ENCODE peak calls at places on chromosomes 5 and 9, in six cellular contexts. E is naive thymus-derived CD8-positive, alpha-beta T cell; C is activated naive CD4-positive, alpha-beta T cell; H is WERI-Rb-1; U is GM13976; A is COR-L47. T is an unnamed sample.

GRCh38 chr5:176530406-176530982 is 6.7 kb downstream of the RNF44 start:
- DNase-seq in E (no peak), C (no peak), H (no peak), U (no peak), A (no peak), T (no peak)

GRCh38 chr9:106575903-106576755 is 286.8 kb upstream of the ZNF462 start:
- DNase-seq in E (no peak), C (no peak), H (no peak), U (no peak), A (no peak), T (no peak)

GRCh38 chr5:137629646-137630045 is 106.2 kb downstream of the KLHL3 start:
- DNase-seq in E (peak; percentile 39), C (no peak), H (no peak), U (peak; percentile 82), A (peak; percentile 31), T (no peak)

GRCh38 chr9:22683393-22684075 is 236.9 kb downstream of the DMRTA1 start:
- DNase-seq in E (no peak), C (no peak), H (no peak), U (no peak), A (peak; percentile 83), T (no peak)

GRCh38 chr5:95273956-95274520 is 10.9 kb downstream of the MCTP1 start:
- DNase-seq in E (no peak), C (no peak), H (no peak), U (no peak), A (no peak), T (no peak)

GRCh38 chr9:136726118-136726517 is 13.7 kb downstream of the DIPK1B start:
- DNase-seq in E (no peak), C (no peak), H (no peak), U (no peak), A (no peak), T (no peak)

GRCh38 chr5:141326088-141326854 is 4.0 kb upstream of the PCDHGA1 start:
- DNase-seq in E (peak; percentile 66), C (peak; percentile 49), H (peak; percentile 72), U (peak; percentile 58), A (peak; percentile 76), T (no peak)

GRCh38 chr9:124300312-124300711 is 42.6 kb downstream of the NEK6 start:
- DNase-seq in E (no peak), C (no peak), H (no peak), U (no peak), A (no peak), T (no peak)

GRCh38 chr9:124399999-124400940 is 15.0 kb downstream of the PSMB7 start:
- DNase-seq in E (no peak), C (no peak), H (no peak), U (no peak), A (no peak), T (no peak)

GRCh38 chr5:38926121-38926520 is 80.3 kb downstream of the OSMR start:
- DNase-seq in E (no peak), C (no peak), H (no peak), U (no peak), A (no peak), T (no peak)

GRCh38 chr5:43661102-43661501 is 58.1 kb downstream of the NNT start:
- DNase-seq in E (no peak), C (no peak), H (peak; percentile 25), U (no peak), A (peak; percentile 34), T (peak; percentile 35)

GRCh38 chr5:159947708-159948358 is 31.6 kb downstream of the ADRA1B start:
- DNase-seq in E (no peak), C (no peak), H (peak; percentile 46), U (no peak), A (no peak), T (no peak)

GRCh38 chr5:173451031-173451430 is 122.8 kb upstream of the STC2 start:
- DNase-seq in E (no peak), C (no peak), H (peak; percentile 37), U (peak; percentile 50), A (peak; percentile 8), T (no peak)

GRCh38 chr5:75616961-75617660 is 5.9 kb downstream of the ANKDD1B start:
- DNase-seq in E (no peak), C (no peak), H (peak; percentile 66), U (no peak), A (no peak), T (no peak)

GRCh38 chr5:169786219-169786618 is 149.1 kb downstream of the DOCK2 start:
- DNase-seq in E (no peak), C (no peak), H (no peak), U (no peak), A (no peak), T (no peak)

GRCh38 chr5:133150909-133151544 is 99.2 kb downstream of the HSPA4 start:
- DNase-seq in E (no peak), C (no peak), H (no peak), U (no peak), A (no peak), T (no peak)

GRCh38 chr9:22455181-22455580 is 8.6 kb downstream of the DMRTA1 start:
- DNase-seq in E (no peak), C (no peak), H (no peak), U (no peak), A (no peak), T (no peak)

GRCh38 chr5:168978500-168978899 is 322.4 kb downstream of the SLIT3 start:
- DNase-seq in E (no peak), C (no peak), H (no peak), U (no peak), A (no peak), T (no peak)

GRCh38 chr9:130477564-130477963 is 32.8 kb downstream of the ASS1 start:
- DNase-seq in E (no peak), C (no peak), H (no peak), U (no peak), A (no peak), T (no peak)

GRCh38 chr9:14433293-14433818 is 119.4 kb upstream of the NFIB start:
- DNase-seq in E (no peak), C (no peak), H (no peak), U (no peak), A (peak; percentile 21), T (no peak)

GRCh38 chr5:127878174-127878750 is 175.1 kb downstream of the CCDC192 start:
- DNase-seq in E (no peak), C (no peak), H (peak; percentile 81), U (peak; percentile 19), A (peak; percentile 65), T (no peak)

GRCh38 chr9:91903126-91903911 is 46.7 kb downstream of the ROR2 start:
- DNase-seq in E (no peak), C (no peak), H (no peak), U (no peak), A (no peak), T (no peak)

GRCh38 chr9:29349050-29349449 is 1775.8 kb upstream of the C9orf72 start:
- DNase-seq in E (no peak), C (no peak), H (no peak), U (no peak), A (no peak), T (no peak)

GRCh38 chr5:93433422-93433821 is 147.6 kb downstream of the NR2F1-AS1 start:
- DNase-seq in E (no peak), C (no peak), H (no peak), U (no peak), A (no peak), T (no peak)